ENCODE peak calls at places on chromosomes 3 and 15, in six cellular contexts. One of them, this sample, is unnamed.

GRCh38 chr3:150132101-150132749 is 161.5 kb upstream of the PFN2 start:
- DNase-seq in erythroblast: no peak
- DNase-seq in NAMALWA: peak; percentile 57
- DNase-seq in HFF-Myc: no peak
- DNase-seq in HTR-8/SVneo: no peak
- DNase-seq in RCC 7860: no peak
- DNase-seq in this sample: no peak

GRCh38 chr3:56413911-56414310 is 54.4 kb downstream of the ERC2 start:
- DNase-seq in erythroblast: no peak
- DNase-seq in NAMALWA: no peak
- DNase-seq in HFF-Myc: no peak
- DNase-seq in HTR-8/SVneo: no peak
- DNase-seq in RCC 7860: no peak
- DNase-seq in this sample: no peak

GRCh38 chr15:32856753-32857152 is 138.9 kb downstream of the GREM1 start:
- DNase-seq in erythroblast: no peak
- DNase-seq in NAMALWA: no peak
- DNase-seq in HFF-Myc: no peak
- DNase-seq in HTR-8/SVneo: no peak
- DNase-seq in RCC 7860: peak; percentile 53
- DNase-seq in this sample: no peak

GRCh38 chr3:155617346-155617745 is 127.5 kb downstream of the PLCH1 start:
- DNase-seq in erythroblast: no peak
- DNase-seq in NAMALWA: no peak
- DNase-seq in HFF-Myc: no peak
- DNase-seq in HTR-8/SVneo: no peak
- DNase-seq in RCC 7860: no peak
- DNase-seq in this sample: no peak

GRCh38 chr15:34331809-34332208 is 5.8 kb downstream of the SLC12A6 start:
- DNase-seq in erythroblast: peak; percentile 84
- DNase-seq in NAMALWA: no peak
- DNase-seq in HFF-Myc: no peak
- DNase-seq in HTR-8/SVneo: no peak
- DNase-seq in RCC 7860: no peak
- DNase-seq in this sample: no peak

GRCh38 chr15:40103124-40103858 is 5.4 kb downstream of the BMF start:
- DNase-seq in erythroblast: no peak
- DNase-seq in NAMALWA: no peak
- DNase-seq in HFF-Myc: no peak
- DNase-seq in HTR-8/SVneo: no peak
- DNase-seq in RCC 7860: no peak
- DNase-seq in this sample: no peak

GRCh38 chr15:89338036-89338435 is 3.4 kb upstream of the POLG start:
- DNase-seq in erythroblast: no peak
- DNase-seq in NAMALWA: no peak
- DNase-seq in HFF-Myc: no peak
- DNase-seq in HTR-8/SVneo: no peak
- DNase-seq in RCC 7860: no peak
- DNase-seq in this sample: no peak

GRCh38 chr3:159821148-159821547 is 167.5 kb upstream of the IL12A start:
- DNase-seq in erythroblast: no peak
- DNase-seq in NAMALWA: no peak
- DNase-seq in HFF-Myc: no peak
- DNase-seq in HTR-8/SVneo: peak; percentile 49
- DNase-seq in RCC 7860: peak; percentile 71
- DNase-seq in this sample: no peak

This sample was measured in HCT116.